ENCODE peak calls at places on chromosome 6, in four cellular contexts. L, X, O and H are unnamed samples.

GRCh38 chr6:42704937-42705374 is 17.4 kb downstream of the PRPH2 start:
- DNase-seq in L (no peak), X (no peak), O (no peak), H (no peak)

GRCh38 chr6:168158280-168158979 is 79.4 kb upstream of the FRMD1 start:
- DNase-seq in L (no peak), X (no peak), O (no peak), H (peak; percentile 32)

GRCh38 chr6:54916858-54917257 is 70.3 kb downstream of the FAM83B start:
- DNase-seq in L (no peak), X (no peak), O (no peak), H (no peak)

GRCh38 chr6:165055231-165055630 is 254.2 kb downstream of the C6orf118 start:
- DNase-seq in L (no peak), X (no peak), O (no peak), H (peak; percentile 24)

GRCh38 chr6:109892451-109893435 is 85.4 kb upstream of the GPR6 start:
- DNase-seq in L (no peak), X (no peak), O (no peak), H (peak; percentile 86)

GRCh38 chr6:45640811-45641210 is 263.1 kb upstream of the SUPT3H start:
- DNase-seq in L (no peak), X (no peak), O (no peak), H (no peak)

GRCh38 chr6:81937296-81937937 is 184.9 kb upstream of the TENT5A start:
- DNase-seq in L (no peak), X (no peak), O (no peak), H (no peak)

GRCh38 chr6:31888281-31889258 is 8.9 kb downstream of the EHMT2 start:
- DNase-seq in L (peak; percentile 71), X (peak; percentile 54), O (no peak), H (peak; percentile 78)

GRCh38 chr6:36820700-36821580 is 18.3 kb downstream of the CPNE5 start:
- DNase-seq in L (no peak), X (no peak), O (no peak), H (no peak)

GRCh38 chr6:12354499-12354898 is 64.3 kb downstream of the EDN1 start:
- DNase-seq in L (peak; percentile 22), X (no peak), O (peak; percentile 77), H (no peak)

GRCh38 chr6:133886104-133886503 is 2.8 kb upstream of the TCF21 start:
- DNase-seq in L (no peak), X (no peak), O (no peak), H (no peak)

GRCh38 chr6:167826230-167827061 is at the start of gene AFDN:
- DNase-seq in L (peak; percentile 95), X (peak; percentile 50), O (no peak), H (peak; percentile 80)

GRCh38 chr6:14910692-14911547 is 334.9 kb upstream of the JARID2 start:
- DNase-seq in L (peak; percentile 69), X (no peak), O (no peak), H (no peak)

GRCh38 chr6:14804444-14805210 is 441.2 kb upstream of the JARID2 start:
- DNase-seq in L (no peak), X (no peak), O (peak; percentile 75), H (peak; percentile 65)

GRCh38 chr6:101716810-101717209 is 323.3 kb downstream of the GRIK2 start:
- DNase-seq in L (no peak), X (no peak), O (no peak), H (no peak)

GRCh38 chr6:33171096-33171888 is 21.0 kb downstream of the COL11A2 start:
- DNase-seq in L (no peak), X (no peak), O (no peak), H (no peak)

GRCh38 chr6:155483858-155484257 is 28.2 kb upstream of the NOX3 start:
- DNase-seq in L (no peak), X (no peak), O (no peak), H (no peak)

GRCh38 chr6:29725981-29726380 is 2.7 kb downstream of the HLA-F start:
- DNase-seq in L (no peak), X (no peak), O (no peak), H (no peak)

GRCh38 chr6:47144306-47144705 is 102.2 kb upstream of the ADGRF1 start:
- DNase-seq in L (no peak), X (no peak), O (no peak), H (no peak)

GRCh38 chr6:66533921-66534404 is 826.9 kb upstream of the EYS start:
- DNase-seq in L (no peak), X (no peak), O (no peak), H (no peak)

GRCh38 chr6:109867009-109867969 is 110.8 kb upstream of the GPR6 start:
- DNase-seq in L (no peak), X (no peak), O (no peak), H (no peak)

GRCh38 chr6:149482542-149483261 is 2.1 kb downstream of the ZC3H12D start:
- DNase-seq in L (no peak), X (no peak), O (no peak), H (no peak)

DNA sequence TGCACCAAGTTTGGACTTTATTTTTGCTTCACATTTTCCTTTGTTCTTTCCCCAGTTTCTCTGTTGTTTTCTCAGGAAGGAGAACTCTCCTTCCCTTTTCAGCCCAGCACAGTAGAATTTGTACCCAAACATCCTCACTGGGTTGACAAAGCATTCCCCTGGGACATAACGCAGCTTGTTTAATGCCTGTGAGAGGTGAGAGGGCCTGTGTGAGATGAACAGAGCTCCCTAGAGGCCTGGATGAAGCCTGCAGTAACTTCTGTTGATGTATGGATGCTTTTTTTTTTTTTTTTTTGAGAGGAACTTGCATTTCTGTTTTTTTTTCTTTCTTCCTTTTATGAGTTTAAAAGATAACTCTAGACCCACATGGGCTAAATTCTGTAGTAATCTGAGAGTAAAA is 104.9 kb upstream of the SLC22A23 start:
- DNase-seq in L (no peak), X (no peak), O (no peak), H (no peak)
- TF ChIP-seq CTCF in L (no peak), X (peak; percentile 51), O (no peak), H (no peak)

DNA sequence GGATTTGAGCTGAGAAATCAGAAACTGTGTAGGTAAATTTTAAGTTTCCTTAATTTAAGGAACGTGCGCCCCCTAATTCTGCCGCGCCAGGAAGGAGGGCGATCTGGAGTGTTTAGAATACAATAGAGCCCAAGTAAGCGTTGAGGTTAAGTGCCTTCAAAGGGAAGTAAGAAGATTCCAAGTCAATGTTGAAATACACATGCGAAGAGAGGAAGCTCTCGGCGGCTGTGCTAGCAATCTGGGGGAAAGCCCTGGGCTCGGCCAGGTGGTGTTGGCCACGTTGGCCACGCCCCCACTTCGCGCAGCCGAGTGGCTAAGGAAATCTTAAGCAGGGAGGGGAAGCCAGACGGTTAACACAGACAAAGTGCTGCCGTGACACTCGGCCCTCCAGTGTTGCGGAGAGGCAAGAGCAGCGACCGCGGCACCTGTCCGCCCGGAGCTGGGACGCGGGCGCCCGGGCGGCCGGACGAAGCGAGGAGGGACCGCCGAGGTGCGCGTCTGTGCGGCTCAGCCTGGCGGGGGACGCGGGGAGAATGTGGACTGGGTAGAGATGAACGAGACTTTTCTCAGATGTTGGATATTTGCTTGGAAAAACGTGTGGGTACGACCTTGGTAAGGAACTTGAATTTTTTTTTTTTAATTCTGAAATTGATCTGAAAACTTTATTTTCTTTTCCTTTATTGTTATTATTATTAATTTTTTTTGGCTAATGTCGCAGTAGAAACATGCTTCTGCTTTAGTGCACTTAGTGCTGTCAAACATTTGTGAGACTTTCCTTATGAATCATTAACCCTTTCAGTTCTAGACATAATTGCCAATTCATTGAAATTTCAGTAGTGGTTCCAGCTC is at the start of gene PRDM1:
- DNase-seq in L (peak; percentile 84), X (peak; percentile 36), O (no peak), H (peak; percentile 89)
- TF ChIP-seq CTCF in L (peak; percentile 4), X (peak; percentile 51), O (no peak), H (no peak)

GRCh38 chr6:25472314-25472713 is 179.7 kb upstream of the SCGN start:
- DNase-seq in L (no peak), X (no peak), O (no peak), H (no peak)
- TF ChIP-seq CTCF in L (no peak), X (peak; percentile 51), O (no peak), H (peak; percentile 14)

GRCh38 chr6:92777146-92777740 is 642.1 kb downstream of the EPHA7 start:
- DNase-seq in L (no peak), X (no peak), O (no peak), H (no peak)
- TF ChIP-seq CTCF in L (peak; percentile 38), X (peak; percentile 80), O (peak; percentile 27), H (no peak)

GRCh38 chr6:7562769-7563168 is 21.3 kb downstream of the DSP start:
- DNase-seq in L (no peak), X (no peak), O (no peak), H (no peak)

GRCh38 chr6:7569082-7569481 is 20.9 kb upstream of the SNRNP48 start:
- DNase-seq in L (no peak), X (no peak), O (no peak), H (no peak)

GRCh38 chr6:7566031-7566556 is 23.9 kb upstream of the SNRNP48 start:
- DNase-seq in L (no peak), X (no peak), O (no peak), H (no peak)

GRCh38 chr6:7568021-7568420 is 22.0 kb upstream of the SNRNP48 start:
- DNase-seq in L (no peak), X (no peak), O (peak; percentile 92), H (no peak)

GRCh38 chr6:7566617-7567173 is 23.3 kb upstream of the SNRNP48 start:
- DNase-seq in L (no peak), X (no peak), O (no peak), H (no peak)
- TF ChIP-seq CTCF in L (no peak), X (no peak), O (no peak), H (no peak)